ENCODE peak calls at places on chromosomes 2 and 18, in seven cellular contexts. W, N, O, A, I, T and S are unnamed samples.
A peak's percentile ranks its signal among the peaks of the same experiment; 100 is the strongest.

GRCh38 chr2:24382363-24383021 is 22.2 kb upstream of the ITSN2 start:
- DNase-seq in W (peak; percentile 27), N (peak; percentile 67), O (peak; percentile 36), A (peak; percentile 45), I (peak; percentile 52), T (peak; percentile 5), S (peak; percentile 44)

GRCh38 chr2:156657809-156658208 is 221.6 kb downstream of the GPD2 start:
- DNase-seq in W (no peak), N (no peak), O (no peak), A (no peak), I (no peak), T (no peak), S (no peak)

GRCh38 chr2:217667545-217667944 is 335.2 kb downstream of the TNS1 start:
- DNase-seq in W (no peak), N (no peak), O (no peak), A (no peak), I (no peak), T (no peak), S (no peak)

GRCh38 chr18:478679-479078 is 21.8 kb downstream of the COLEC12 start:
- DNase-seq in W (no peak), N (peak; percentile 29), O (no peak), A (no peak), I (no peak), T (no peak), S (no peak)

GRCh38 chr2:240184198-240184590 is 43.7 kb upstream of the OTOS start:
- DNase-seq in W (no peak), N (no peak), O (no peak), A (no peak), I (no peak), T (no peak), S (no peak)

GRCh38 chr2:47595690-47596089 is 187.3 kb upstream of the MSH6 start:
- DNase-seq in W (no peak), N (no peak), O (no peak), A (no peak), I (no peak), T (no peak), S (no peak)

GRCh38 chr2:148974126-148974525 is 64.4 kb upstream of the LYPD6B start:
- DNase-seq in W (no peak), N (no peak), O (no peak), A (no peak), I (no peak), T (no peak), S (no peak)

GRCh38 chr2:86372641-86373502 is 35.4 kb upstream of the REEP1 start:
- DNase-seq in W (peak; percentile 4), N (peak; percentile 34), O (peak; percentile 5), A (no peak), I (peak; percentile 58), T (no peak), S (no peak)

GRCh38 chr2:9205963-9206948 is at the start of gene ASAP2:
- DNase-seq in W (peak; percentile 51), N (peak; percentile 90), O (peak; percentile 53), A (peak; percentile 46), I (peak; percentile 69), T (no peak), S (no peak)

GRCh38 chr2:191677091-191677645 is 768 bp upstream of the NABP1 start:
- DNase-seq in W (no peak), N (peak; percentile 60), O (no peak), A (peak; percentile 30), I (no peak), T (no peak), S (peak; percentile 38)

GRCh38 chr2:108570416-108570815 is 36.1 kb downstream of the LIMS1 start:
- DNase-seq in W (no peak), N (peak; percentile 76), O (no peak), A (no peak), I (no peak), T (no peak), S (no peak)

GRCh38 chr2:39313575-39313974 is 69.8 kb upstream of the CDKL4 start:
- DNase-seq in W (no peak), N (peak; percentile 15), O (no peak), A (no peak), I (no peak), T (no peak), S (no peak)

GRCh38 chr18:3654442-3655253 is 204.7 kb downstream of the TGIF1 start:
- DNase-seq in W (no peak), N (no peak), O (no peak), A (no peak), I (no peak), T (no peak), S (no peak)

GRCh38 chr2:105278654-105279053 is 37.1 kb downstream of the GPR45 start:
- DNase-seq in W (no peak), N (no peak), O (no peak), A (no peak), I (no peak), T (no peak), S (no peak)

GRCh38 chr18:3154214-3154613 is 65.6 kb downstream of the MYOM1 start:
- DNase-seq in W (no peak), N (no peak), O (no peak), A (no peak), I (no peak), T (no peak), S (no peak)

GRCh38 chr18:62827397-62827796 is 112.1 kb downstream of the PHLPP1 start:
- DNase-seq in W (no peak), N (no peak), O (no peak), A (no peak), I (no peak), T (no peak), S (no peak)

GRCh38 chr2:132733119-132733518 is 63.1 kb upstream of the LYPD1 start:
- DNase-seq in W (no peak), N (no peak), O (no peak), A (no peak), I (no peak), T (no peak), S (no peak)

GRCh38 chr2:232076736-232077135 is 115.2 kb downstream of the DIS3L2 start:
- DNase-seq in W (no peak), N (no peak), O (no peak), A (no peak), I (no peak), T (no peak), S (no peak)

GRCh38 chr2:26008851-26009566 is 24.9 kb upstream of the RAB10 start:
- DNase-seq in W (no peak), N (peak; percentile 58), O (peak; percentile 44), A (no peak), I (peak; percentile 59), T (no peak), S (no peak)

GRCh38 chr18:44870631-44871502 is 190.2 kb downstream of the SETBP1 start:
- DNase-seq in W (no peak), N (no peak), O (no peak), A (no peak), I (no peak), T (no peak), S (no peak)

GRCh38 chr2:204487447-204488229 is 57.6 kb upstream of the PARD3B start:
- DNase-seq in W (no peak), N (no peak), O (no peak), A (no peak), I (no peak), T (no peak), S (no peak)

GRCh38 chr2:46350030-46350699 is 53.0 kb downstream of the EPAS1 start:
- DNase-seq in W (no peak), N (no peak), O (no peak), A (no peak), I (no peak), T (no peak), S (no peak)

GRCh38 chr2:113273031-113273551 is 5.6 kb downstream of the PAX8 start:
- DNase-seq in W (no peak), N (peak; percentile 28), O (no peak), A (no peak), I (no peak), T (no peak), S (no peak)

GRCh38 chr18:55497825-55498403 is 90.1 kb downstream of the TCF4 start:
- DNase-seq in W (no peak), N (peak; percentile 46), O (no peak), A (no peak), I (no peak), T (no peak), S (no peak)

GRCh38 chr2:145284551-145284950 is 764.6 kb upstream of the ZEB2 start:
- DNase-seq in W (no peak), N (no peak), O (no peak), A (no peak), I (no peak), T (no peak), S (no peak)